ENCODE peak calls at places on chromosome 15, in ten cellular contexts. One of them, this sample, is unnamed.

GRCh38 chr15:75723847-75724660 is 11.4 kb upstream of the CSPG4 start:
- DNase-seq in H9: no peak
- DNase-seq in uterus: peak; percentile 93
- DNase-seq in adrenal gland: peak; percentile 77
- DNase-seq in A549: peak; percentile 86
- DNase-seq in foreskin keratinocyte: peak; percentile 89
- DNase-seq in CD8-positive, alpha-beta T cell: peak; percentile 23
- DNase-seq in stomach: peak; percentile 89
- DNase-seq in trophoblast cell: peak; percentile 86
- DNase-seq in right atrium auricular region: peak; percentile 98
- DNase-seq in this sample: peak; percentile 85

GRCh38 chr15:59764775-59765174 is 75.7 kb upstream of the BNIP2 start:
- DNase-seq in trophoblast cell: no peak
- DNase-seq in foreskin keratinocyte: no peak
- DNase-seq in stomach: no peak
- DNase-seq in uterus: no peak
- DNase-seq in adrenal gland: no peak
- DNase-seq in right atrium auricular region: no peak
- DNase-seq in CD8-positive, alpha-beta T cell: no peak
- DNase-seq in A549: peak; percentile 24
- DNase-seq in H9: no peak
- DNase-seq in this sample: no peak

GRCh38 chr15:83053151-83053550 is 13.9 kb downstream of the BTBD1 start:
- DNase-seq in uterus: no peak
- DNase-seq in trophoblast cell: no peak
- DNase-seq in stomach: no peak
- DNase-seq in H9: no peak
- DNase-seq in adrenal gland: no peak
- DNase-seq in foreskin keratinocyte: peak; percentile 70
- DNase-seq in right atrium auricular region: no peak
- DNase-seq in CD8-positive, alpha-beta T cell: no peak
- DNase-seq in A549: peak; percentile 31
- DNase-seq in this sample: no peak

GRCh38 chr15:67839358-67839928 is 402 bp downstream of the RNU6-1 start:
- DNase-seq in right atrium auricular region: no peak
- DNase-seq in stomach: no peak
- DNase-seq in uterus: no peak
- DNase-seq in A549: peak; percentile 76
- DNase-seq in trophoblast cell: peak; percentile 78
- DNase-seq in adrenal gland: no peak
- DNase-seq in H9: no peak
- DNase-seq in foreskin keratinocyte: peak; percentile 81
- DNase-seq in CD8-positive, alpha-beta T cell: peak; percentile 34
- DNase-seq in this sample: no peak

GRCh38 chr15:58594898-58595297 is 154.6 kb downstream of the ADAM10 start:
- DNase-seq in right atrium auricular region: no peak
- DNase-seq in stomach: no peak
- DNase-seq in A549: no peak
- DNase-seq in trophoblast cell: no peak
- DNase-seq in foreskin keratinocyte: no peak
- DNase-seq in H9: no peak
- DNase-seq in adrenal gland: no peak
- DNase-seq in CD8-positive, alpha-beta T cell: no peak
- DNase-seq in uterus: no peak
- DNase-seq in this sample: no peak

GRCh38 chr15:98292442-98293240 is 332.1 kb downstream of the ARRDC4 start:
- DNase-seq in CD8-positive, alpha-beta T cell: no peak
- DNase-seq in adrenal gland: peak; percentile 38
- DNase-seq in foreskin keratinocyte: peak; percentile 18
- DNase-seq in H9: peak; percentile 90
- DNase-seq in A549: peak; percentile 56
- DNase-seq in uterus: no peak
- DNase-seq in trophoblast cell: peak; percentile 54
- DNase-seq in right atrium auricular region: no peak
- DNase-seq in stomach: peak; percentile 38
- DNase-seq in this sample: peak; percentile 16

GRCh38 chr15:50546566-50546965 is at the start of gene USP50:
- DNase-seq in CD8-positive, alpha-beta T cell: no peak
- DNase-seq in stomach: no peak
- DNase-seq in adrenal gland: no peak
- DNase-seq in foreskin keratinocyte: no peak
- DNase-seq in trophoblast cell: no peak
- DNase-seq in H9: no peak
- DNase-seq in right atrium auricular region: no peak
- DNase-seq in A549: no peak
- DNase-seq in uterus: no peak
- DNase-seq in this sample: no peak

GRCh38 chr15:56058986-56059385 is 65.6 kb upstream of the NEDD4 start:
- DNase-seq in trophoblast cell: no peak
- DNase-seq in H9: no peak
- DNase-seq in adrenal gland: no peak
- DNase-seq in right atrium auricular region: no peak
- DNase-seq in uterus: no peak
- DNase-seq in CD8-positive, alpha-beta T cell: no peak
- DNase-seq in stomach: no peak
- DNase-seq in foreskin keratinocyte: no peak
- DNase-seq in A549: no peak
- DNase-seq in this sample: no peak

GRCh38 chr15:94894056-94894455 is 662.7 kb downstream of the MCTP2 start:
- DNase-seq in foreskin keratinocyte: no peak
- DNase-seq in CD8-positive, alpha-beta T cell: no peak
- DNase-seq in adrenal gland: no peak
- DNase-seq in right atrium auricular region: no peak
- DNase-seq in uterus: no peak
- DNase-seq in stomach: no peak
- DNase-seq in A549: no peak
- DNase-seq in trophoblast cell: no peak
- DNase-seq in H9: no peak
- DNase-seq in this sample: no peak

GRCh38 chr15:89494941-89495637 is 1.3 kb downstream of the RHCG start:
- DNase-seq in A549: peak; percentile 62
- DNase-seq in right atrium auricular region: no peak
- DNase-seq in foreskin keratinocyte: no peak
- DNase-seq in adrenal gland: no peak
- DNase-seq in trophoblast cell: peak; percentile 38
- DNase-seq in stomach: no peak
- DNase-seq in CD8-positive, alpha-beta T cell: no peak
- DNase-seq in uterus: no peak
- DNase-seq in H9: peak; percentile 51
- DNase-seq in this sample: no peak

GRCh38 chr15:92510163-92510882 is 116.6 kb downstream of the ST8SIA2 start:
- DNase-seq in right atrium auricular region: no peak
- DNase-seq in CD8-positive, alpha-beta T cell: no peak
- DNase-seq in uterus: no peak
- DNase-seq in A549: peak; percentile 15
- DNase-seq in stomach: no peak
- DNase-seq in adrenal gland: no peak
- DNase-seq in foreskin keratinocyte: peak; percentile 82
- DNase-seq in H9: peak; percentile 72
- DNase-seq in trophoblast cell: peak; percentile 14
- DNase-seq in this sample: no peak

GRCh38 chr15:101127503-101128076 is 124.3 kb downstream of the CHSY1 start:
- DNase-seq in stomach: peak; percentile 68
- DNase-seq in CD8-positive, alpha-beta T cell: peak; percentile 15
- DNase-seq in H9: no peak
- DNase-seq in adrenal gland: peak; percentile 85
- DNase-seq in right atrium auricular region: peak; percentile 89
- DNase-seq in A549: no peak
- DNase-seq in uterus: peak; percentile 80
- DNase-seq in foreskin keratinocyte: peak; percentile 14
- DNase-seq in trophoblast cell: no peak
- DNase-seq in this sample: peak; percentile 85

GRCh38 chr15:74781673-74782595 is at the start of gene CSK:
- DNase-seq in trophoblast cell: peak; percentile 67
- DNase-seq in foreskin keratinocyte: peak; percentile 23
- DNase-seq in uterus: no peak
- DNase-seq in right atrium auricular region: no peak
- DNase-seq in CD8-positive, alpha-beta T cell: peak; percentile 79
- DNase-seq in A549: peak; percentile 67
- DNase-seq in stomach: peak; percentile 81
- DNase-seq in adrenal gland: peak; percentile 68
- DNase-seq in H9: peak; percentile 62
- DNase-seq in this sample: peak; percentile 82

GRCh38 chr15:73921257-73921890 is 4.9 kb upstream of the LOXL1 start:
- DNase-seq in uterus: no peak
- DNase-seq in A549: no peak
- DNase-seq in right atrium auricular region: no peak
- DNase-seq in CD8-positive, alpha-beta T cell: no peak
- DNase-seq in H9: no peak
- DNase-seq in stomach: no peak
- DNase-seq in trophoblast cell: no peak
- DNase-seq in foreskin keratinocyte: no peak
- DNase-seq in adrenal gland: no peak
- DNase-seq in this sample: no peak

GRCh38 chr15:72740202-72740601 is 43.4 kb downstream of the ADPGK start:
- DNase-seq in trophoblast cell: no peak
- DNase-seq in A549: no peak
- DNase-seq in right atrium auricular region: no peak
- DNase-seq in foreskin keratinocyte: no peak
- DNase-seq in CD8-positive, alpha-beta T cell: no peak
- DNase-seq in adrenal gland: no peak
- DNase-seq in uterus: no peak
- DNase-seq in stomach: no peak
- DNase-seq in H9: no peak
- DNase-seq in this sample: no peak

GRCh38 chr15:45958924-45959323 is 324.1 kb downstream of the SQOR start:
- DNase-seq in CD8-positive, alpha-beta T cell: no peak
- DNase-seq in H9: no peak
- DNase-seq in A549: no peak
- DNase-seq in adrenal gland: no peak
- DNase-seq in uterus: no peak
- DNase-seq in foreskin keratinocyte: no peak
- DNase-seq in right atrium auricular region: no peak
- DNase-seq in stomach: no peak
- DNase-seq in trophoblast cell: no peak
- DNase-seq in this sample: no peak

GRCh38 chr15:83848315-83849050 is 194.6 kb downstream of the ADAMTSL3 start:
- DNase-seq in foreskin keratinocyte: peak; percentile 81
- DNase-seq in CD8-positive, alpha-beta T cell: no peak
- DNase-seq in stomach: no peak
- DNase-seq in A549: peak; percentile 14
- DNase-seq in trophoblast cell: no peak
- DNase-seq in H9: no peak
- DNase-seq in right atrium auricular region: no peak
- DNase-seq in uterus: no peak
- DNase-seq in adrenal gland: no peak
- DNase-seq in this sample: no peak

GRCh38 chr15:66839511-66840112 is 137.6 kb downstream of the SMAD6 start:
- DNase-seq in uterus: no peak
- DNase-seq in CD8-positive, alpha-beta T cell: no peak
- DNase-seq in right atrium auricular region: no peak
- DNase-seq in stomach: no peak
- DNase-seq in A549: no peak
- DNase-seq in foreskin keratinocyte: no peak
- DNase-seq in H9: no peak
- DNase-seq in trophoblast cell: no peak
- DNase-seq in adrenal gland: no peak
- DNase-seq in this sample: no peak

GRCh38 chr15:31260646-31261265 is 65.9 kb upstream of the KLF13 start:
- DNase-seq in adrenal gland: peak; percentile 4
- DNase-seq in uterus: peak; percentile 6
- DNase-seq in CD8-positive, alpha-beta T cell: no peak
- DNase-seq in trophoblast cell: no peak
- DNase-seq in stomach: peak; percentile 7
- DNase-seq in right atrium auricular region: no peak
- DNase-seq in H9: peak; percentile 14
- DNase-seq in A549: no peak
- DNase-seq in foreskin keratinocyte: no peak
- DNase-seq in this sample: no peak
- H3K4me1 ChIP-seq in adrenal gland: peaks cover 20% of the 10 kb centered on the region
- H3K4me1 ChIP-seq in uterus: no peaks in the 10 kb centered on the region
- H3K4me1 ChIP-seq in CD8-positive, alpha-beta T cell: peaks cover 59% of the 10 kb centered on the region
- H3K4me1 ChIP-seq in trophoblast cell: no peaks in the 10 kb centered on the region
- H3K4me1 ChIP-seq in stomach: peaks cover 23% of the 10 kb centered on the region
- H3K4me1 ChIP-seq in right atrium auricular region: no peaks in the 10 kb centered on the region
- H3K4me1 ChIP-seq in H9: no peaks in the 10 kb centered on the region
- H3K4me1 ChIP-seq in A549: peaks cover 21% of the 10 kb centered on the region
- H3K4me1 ChIP-seq in foreskin keratinocyte: no peaks in the 10 kb centered on the region
- H3K4me1 ChIP-seq in this sample: peaks cover 7% of the 10 kb centered on the region

GRCh38 chr15:29091666-29092065 is 178.0 kb downstream of the NSMCE3 start:
- DNase-seq in stomach: no peak
- DNase-seq in foreskin keratinocyte: no peak
- DNase-seq in H9: no peak
- DNase-seq in adrenal gland: no peak
- DNase-seq in CD8-positive, alpha-beta T cell: no peak
- DNase-seq in A549: no peak
- DNase-seq in right atrium auricular region: no peak
- DNase-seq in trophoblast cell: no peak
- DNase-seq in uterus: no peak
- DNase-seq in this sample: no peak
- H3K4me1 ChIP-seq in stomach: no peaks in the 10 kb centered on the region
- H3K4me1 ChIP-seq in foreskin keratinocyte: peaks cover 6% of the 10 kb centered on the region
- H3K4me1 ChIP-seq in H9: no peaks in the 10 kb centered on the region
- H3K4me1 ChIP-seq in adrenal gland: no peaks in the 10 kb centered on the region
- H3K4me1 ChIP-seq in CD8-positive, alpha-beta T cell: peaks cover 33% of the 10 kb centered on the region
- H3K4me1 ChIP-seq in A549: no peaks in the 10 kb centered on the region
- H3K4me1 ChIP-seq in right atrium auricular region: no peaks in the 10 kb centered on the region
- H3K4me1 ChIP-seq in trophoblast cell: no peaks in the 10 kb centered on the region
- H3K4me1 ChIP-seq in uterus: no peaks in the 10 kb centered on the region
- H3K4me1 ChIP-seq in this sample: no peaks in the 10 kb centered on the region

GRCh38 chr15:32828507-32829186 is 110.8 kb downstream of the GREM1 start:
- DNase-seq in uterus: no peak
- DNase-seq in CD8-positive, alpha-beta T cell: no peak
- DNase-seq in trophoblast cell: no peak
- DNase-seq in A549: peak; percentile 83
- DNase-seq in H9: no peak
- DNase-seq in stomach: no peak
- DNase-seq in right atrium auricular region: no peak
- DNase-seq in foreskin keratinocyte: no peak
- DNase-seq in adrenal gland: no peak
- DNase-seq in this sample: no peak
- H3K4me1 ChIP-seq in uterus: no peaks in the 10 kb centered on the region
- H3K4me1 ChIP-seq in CD8-positive, alpha-beta T cell: no peaks in the 10 kb centered on the region
- H3K4me1 ChIP-seq in trophoblast cell: peaks cover 7% of the 10 kb centered on the region
- H3K4me1 ChIP-seq in A549: peaks cover 74% of the 10 kb centered on the region
- H3K4me1 ChIP-seq in H9: no peaks in the 10 kb centered on the region
- H3K4me1 ChIP-seq in stomach: no peaks in the 10 kb centered on the region
- H3K4me1 ChIP-seq in right atrium auricular region: no peaks in the 10 kb centered on the region
- H3K4me1 ChIP-seq in foreskin keratinocyte: peaks cover 8% of the 10 kb centered on the region
- H3K4me1 ChIP-seq in adrenal gland: no peaks in the 10 kb centered on the region
- H3K4me1 ChIP-seq in this sample: no peaks in the 10 kb centered on the region

DNA sequence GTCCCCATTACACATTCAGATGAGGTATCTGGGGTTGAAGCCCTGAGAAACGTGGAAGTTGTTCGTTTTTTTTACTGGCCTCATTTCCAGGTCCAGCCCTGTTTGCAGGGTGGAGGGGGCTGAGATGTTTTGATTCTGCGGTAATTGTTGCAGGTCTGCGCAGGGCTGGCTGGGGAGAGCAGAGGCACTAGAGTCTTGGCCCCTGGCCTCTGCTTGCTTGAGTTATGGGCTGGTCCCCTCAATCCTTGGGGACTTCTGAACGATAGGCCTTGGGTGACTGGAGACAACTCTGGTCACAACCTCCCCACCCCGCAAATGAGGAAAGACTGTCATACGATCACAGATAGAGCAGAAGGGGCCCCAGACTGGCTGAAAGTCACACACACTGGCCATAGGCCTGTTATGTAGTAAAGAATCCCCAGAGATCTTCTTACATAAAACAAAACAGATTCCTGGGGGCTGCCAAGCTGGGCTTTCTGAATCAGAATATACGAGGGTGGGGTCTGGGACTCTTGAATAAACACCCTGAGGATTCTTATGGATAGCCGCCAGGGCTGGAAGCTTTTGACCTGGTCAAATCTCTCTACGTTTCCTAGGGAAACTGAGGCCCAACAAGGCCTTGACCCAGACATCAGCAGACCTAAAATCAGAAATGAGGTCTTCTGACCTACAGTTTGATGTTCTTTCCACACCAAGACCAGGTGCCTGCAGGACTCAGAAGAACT is 15.7 kb downstream of the KBTBD13 start:
- DNase-seq in A549: no peak
- DNase-seq in CD8-positive, alpha-beta T cell: no peak
- DNase-seq in foreskin keratinocyte: no peak
- DNase-seq in H9: no peak
- DNase-seq in adrenal gland: no peak
- DNase-seq in trophoblast cell: no peak
- DNase-seq in stomach: no peak
- DNase-seq in right atrium auricular region: no peak
- DNase-seq in uterus: no peak
- DNase-seq in this sample: no peak
- H3K4me1 ChIP-seq in A549: no peaks in the 10 kb centered on the region
- H3K4me1 ChIP-seq in CD8-positive, alpha-beta T cell: no peaks in the 10 kb centered on the region
- H3K4me1 ChIP-seq in foreskin keratinocyte: no peaks in the 10 kb centered on the region
- H3K4me1 ChIP-seq in H9: no peaks in the 10 kb centered on the region
- H3K4me1 ChIP-seq in adrenal gland: peaks cover 17% of the 10 kb centered on the region
- H3K4me1 ChIP-seq in trophoblast cell: peaks cover 2% of the 10 kb centered on the region
- H3K4me1 ChIP-seq in stomach: peaks cover 56% of the 10 kb centered on the region
- H3K4me1 ChIP-seq in right atrium auricular region: no peaks in the 10 kb centered on the region
- H3K4me1 ChIP-seq in uterus: peaks cover 7% of the 10 kb centered on the region
- H3K4me1 ChIP-seq in this sample: peaks cover 27% of the 10 kb centered on the region

This sample was measured in psoas muscle.